ENCODE peak calls at places on chromosomes 16 and 17, in five cellular contexts. T is GM13977, J is stomach, D is AG09309, W is breast epithelium. C is an unnamed sample.
A peak's percentile ranks its signal among the peaks of the same experiment; 100 is the strongest.

GRCh38 chr16:68450741-68451140 is 2.4 kb upstream of the SMPD3 start:
- DNase-seq in T (no peak), J (no peak), D (no peak), W (no peak), C (no peak)

GRCh38 chr17:1577657-1578428 is 15.3 kb upstream of the PITPNA start:
- DNase-seq in T (peak; percentile 49), J (no peak), D (no peak), W (peak; percentile 42), C (no peak)

GRCh38 chr16:87657621-87658192 is 55.4 kb downstream of the JPH3 start:
- DNase-seq in T (no peak), J (no peak), D (no peak), W (no peak), C (no peak)

GRCh38 chr16:82991435-82991834 is 364.7 kb downstream of the CDH13 start:
- DNase-seq in T (no peak), J (no peak), D (no peak), W (no peak), C (no peak)

GRCh38 chr16:10600792-10601443 is 20.5 kb upstream of the EMP2 start:
- DNase-seq in T (peak; percentile 58), J (no peak), D (peak; percentile 43), W (no peak), C (no peak)

GRCh38 chr16:11696266-11697012 is 28.2 kb downstream of the SNN start:
- DNase-seq in T (no peak), J (no peak), D (no peak), W (no peak), C (no peak)

GRCh38 chr16:12319464-12320030 is 343.0 kb downstream of the SNX29 start:
- DNase-seq in T (no peak), J (peak; percentile 28), D (no peak), W (no peak), C (no peak)

GRCh38 chr17:7010523-7010922 is 1.9 kb upstream of the RNASEK start:
- DNase-seq in T (no peak), J (no peak), D (no peak), W (no peak), C (no peak)

GRCh38 chr16:28311913-28312312 is 19.6 kb downstream of the SBK1 start:
- DNase-seq in T (no peak), J (no peak), D (no peak), W (no peak), C (no peak)

GRCh38 chr17:78995022-78995760 is 14.4 kb downstream of the CANT1 start:
- DNase-seq in T (peak; percentile 36), J (peak; percentile 26), D (no peak), W (no peak), C (no peak)

GRCh38 chr17:70050192-70050591 is 24.8 kb upstream of the KCNJ16 start:
- DNase-seq in T (no peak), J (no peak), D (peak; percentile 4), W (no peak), C (no peak)

GRCh38 chr17:78168906-78169793 is 769 bp downstream of the SYNGR2 start:
- DNase-seq in T (peak; percentile 70), J (peak; percentile 72), D (no peak), W (no peak), C (peak; percentile 49)

GRCh38 chr16:50037791-50038190 is 12.8 kb downstream of the CNEP1R1 start:
- DNase-seq in T (no peak), J (no peak), D (no peak), W (no peak), C (no peak)

GRCh38 chr17:40025991-40026815 is 11.0 kb downstream of the CSF3 start:
- DNase-seq in T (no peak), J (no peak), D (no peak), W (peak; percentile 71), C (no peak)

GRCh38 chr17:30380106-30380420 is 1.3 kb downstream of the CPD start:
- DNase-seq in T (peak; percentile 64), J (no peak), D (no peak), W (no peak), C (no peak)

GRCh38 chr16:65772134-65772732 is 594.3 kb upstream of the CDH5 start:
- DNase-seq in T (no peak), J (no peak), D (no peak), W (no peak), C (no peak)

GRCh38 chr16:17440131-17440530 is 30.6 kb downstream of the XYLT1 start:
- DNase-seq in T (peak; percentile 61), J (no peak), D (no peak), W (no peak), C (no peak)

GRCh38 chr17:7048968-7049367 is 5.1 kb upstream of the SLC16A11 start:
- DNase-seq in T (no peak), J (no peak), D (no peak), W (no peak), C (no peak)

GRCh38 chr17:9024497-9024896 is 3.2 kb downstream of the NTN1 start:
- DNase-seq in T (peak; percentile 28), J (no peak), D (no peak), W (no peak), C (no peak)

GRCh38 chr17:16108858-16109257 is 106.5 kb downstream of the NCOR1 start:
- DNase-seq in T (no peak), J (no peak), D (no peak), W (no peak), C (no peak)

GRCh38 chr17:82781894-82782274 is 30.0 kb downstream of the TBCD start:
- DNase-seq in T (peak; percentile 95), J (peak; percentile 89), D (peak; percentile 29), W (peak; percentile 59), C (peak; percentile 71)

GRCh38 chr16:70804153-70804728 is 3.3 kb upstream of the VAC14 start:
- DNase-seq in T (no peak), J (no peak), D (peak; percentile 62), W (no peak), C (no peak)

DNA sequence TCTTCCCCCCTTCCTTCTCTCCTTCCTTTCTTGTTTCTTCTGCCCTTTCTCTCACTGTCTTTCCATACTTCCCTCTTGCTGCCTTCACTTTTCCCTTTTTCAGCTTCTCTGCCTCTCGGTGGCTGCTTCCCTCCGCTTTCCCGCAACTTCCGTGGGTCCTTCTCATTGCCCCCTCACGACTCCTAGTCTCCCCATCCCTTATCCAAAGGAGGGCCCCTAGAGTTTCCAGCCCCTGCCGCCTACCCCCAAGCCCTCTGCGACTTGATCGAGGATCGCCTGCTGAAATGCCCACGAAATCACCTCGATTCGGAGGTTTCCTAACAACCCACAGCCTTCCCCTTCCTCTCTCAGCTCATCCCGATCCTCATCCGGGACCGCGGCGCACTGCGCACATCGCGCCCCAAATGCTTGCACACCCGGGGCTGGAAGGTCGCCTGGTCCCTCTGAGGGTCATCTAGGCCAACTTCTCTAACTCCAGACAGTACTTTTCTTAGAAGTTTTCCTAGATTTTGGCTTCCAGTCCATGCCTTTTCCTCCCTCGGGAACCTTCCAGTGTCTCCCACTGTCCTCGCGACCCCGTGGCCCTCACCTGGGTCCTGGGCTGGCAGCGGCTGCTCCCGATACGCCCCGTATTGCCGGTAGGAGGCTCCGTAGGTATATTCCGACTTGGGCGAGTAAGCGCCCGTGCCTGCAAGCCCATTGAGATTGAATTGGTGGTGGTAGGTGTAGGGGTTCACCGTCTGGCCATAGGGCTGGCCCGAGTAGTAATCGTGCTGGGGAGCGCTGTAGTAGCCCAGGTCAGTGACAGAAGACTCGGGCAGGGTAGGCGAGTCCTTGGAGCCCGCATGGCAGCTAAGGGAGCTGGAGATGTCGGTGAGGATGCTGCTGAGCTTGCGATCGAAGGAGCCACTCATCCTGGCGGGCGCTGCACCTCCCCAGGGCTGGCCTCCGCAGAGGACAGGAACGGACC is 654 bp downstream of the DLX3 start:
- DNase-seq in T (no peak), J (no peak), D (no peak), W (no peak), C (no peak)
- TF ChIP-seq CTCF in T (no peak), J (no peak), D (no peak), W (no peak), C (peak; percentile 3)

DNA sequence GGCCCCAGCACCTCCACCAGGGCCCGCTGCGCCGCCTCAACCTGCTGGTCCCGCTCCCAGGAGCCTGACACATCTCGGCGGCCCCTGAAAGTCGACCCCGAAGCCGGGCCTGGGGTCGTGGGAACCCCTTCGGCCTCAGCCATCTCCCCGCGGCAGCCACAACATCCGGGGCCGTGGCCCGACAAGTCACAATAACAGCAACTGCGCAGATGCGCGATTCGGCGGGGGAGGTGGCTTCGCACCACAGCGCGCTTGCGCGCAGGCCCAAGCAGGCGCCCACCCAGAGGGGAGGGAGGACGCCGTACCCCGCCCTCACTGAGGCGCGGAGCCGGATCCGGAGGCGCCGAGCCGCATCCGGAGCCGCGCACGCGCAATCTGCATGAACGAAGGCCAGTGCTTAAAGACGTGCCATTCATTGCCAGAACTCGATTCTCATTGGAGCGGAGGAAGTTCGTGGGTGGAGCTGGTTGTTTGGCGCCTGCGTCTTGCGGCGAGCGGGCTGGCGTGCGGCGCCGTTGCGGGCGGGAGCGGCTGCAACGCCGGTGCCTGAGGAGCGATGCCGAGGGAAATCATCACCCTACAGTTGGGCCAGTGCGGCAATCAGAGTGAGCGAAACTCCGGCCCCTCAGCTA is at the start of the genes RETREG3 and TUBG1:
- DNase-seq in T (peak; percentile 100), J (peak; percentile 99), D (peak; percentile 97), W (peak; percentile 97), C (peak; percentile 99)
- TF ChIP-seq CTCF in T (peak; percentile 20), J (peak; percentile 5), D (peak; percentile 56), W (peak; percentile 58), C (no peak)

DNA sequence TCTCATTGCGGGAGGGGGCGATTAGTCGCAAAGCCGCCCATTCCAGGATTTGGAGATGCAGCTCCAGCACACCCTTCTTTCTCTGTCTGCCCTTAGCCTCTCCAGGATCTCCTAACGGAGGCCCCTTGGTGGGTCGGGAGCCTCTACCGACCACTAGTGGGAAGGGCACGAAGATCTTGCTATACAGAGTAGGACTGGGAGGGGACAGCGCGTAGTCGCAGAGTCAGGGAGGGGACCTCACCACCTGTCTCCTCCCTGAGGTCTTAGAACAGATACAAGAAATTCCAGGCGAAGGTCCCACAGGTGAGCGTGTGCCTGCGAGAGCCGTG is 569 bp upstream of the SMTNL2 start:
- DNase-seq in T (no peak), J (no peak), D (no peak), W (no peak), C (no peak)
- TF ChIP-seq CTCF in T (no peak), J (no peak), D (peak; percentile 15), W (no peak), C (peak; percentile 50)

DNA sequence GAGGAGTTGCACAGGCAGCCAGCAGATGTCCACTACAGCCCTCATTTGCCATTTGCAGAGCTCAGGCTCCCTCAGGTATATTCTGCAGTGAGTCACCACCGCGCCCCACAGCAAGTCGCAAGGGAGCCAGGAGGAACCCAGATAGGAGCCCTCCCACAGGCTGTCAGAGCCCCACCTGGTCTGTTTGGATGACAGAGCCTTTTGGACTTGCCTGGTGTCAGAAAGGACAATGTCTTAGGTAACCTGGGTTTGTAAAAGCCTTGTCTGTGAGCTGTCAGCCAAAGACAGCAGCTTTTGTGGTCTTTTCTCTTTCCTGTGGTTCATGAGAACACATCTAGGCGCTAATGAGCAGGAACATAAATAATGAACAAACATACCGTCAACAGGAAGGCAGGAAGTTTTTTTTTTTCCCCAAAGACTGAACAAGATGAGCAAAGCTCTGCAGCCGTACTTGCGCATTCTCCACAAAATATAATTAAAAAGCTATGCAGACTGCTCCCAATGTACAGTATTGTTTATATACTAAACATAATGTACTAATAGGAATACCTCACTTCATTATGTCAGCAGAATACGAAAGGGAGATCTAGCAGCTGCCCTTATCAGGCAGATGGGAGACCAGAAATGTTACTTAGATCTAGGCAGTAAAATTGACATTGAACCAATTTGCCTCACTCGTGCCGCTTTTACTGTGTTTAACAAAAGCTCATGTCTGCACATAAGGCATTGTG is 71.0 kb downstream of the GNAO1 start:
- DNase-seq in T (no peak), J (no peak), D (no peak), W (no peak), C (no peak)
- TF ChIP-seq CTCF in T (no peak), J (no peak), D (no peak), W (no peak), C (no peak)